ENCODE peak calls at places on chromosomes 4 and X, in six cellular contexts. U is mesendoderm, J is mesenchymal stem cell, A is trophoblast cell, N is neuronal stem cell, E is H9. W is an unnamed sample.

GRCh38 chr4:121307441-121308327 is 73.1 kb downstream of the QRFPR start:
- DNase-seq in U (peak; percentile 86), J (peak; percentile 56), A (peak; percentile 27), N (peak; percentile 53), E (peak; percentile 58), W (peak; percentile 34)

GRCh38 chr4:102780476-102781144 is 19.8 kb upstream of the MANBA start:
- DNase-seq in U (no peak), J (peak; percentile 32), A (no peak), N (no peak), E (no peak), W (peak; percentile 62)

GRCh38 chr4:53688186-53688790 is 97.0 kb upstream of the LNX1 start:
- DNase-seq in U (no peak), J (peak; percentile 99), A (peak; percentile 75), N (no peak), E (no peak), W (peak; percentile 100)

GRCh38 chr4:22986262-22986661 is 293.5 kb downstream of the GBA3 start:
- DNase-seq in U (no peak), J (no peak), A (no peak), N (no peak), E (no peak), W (no peak)

GRCh38 chr4:24249972-24250371 is 334.4 kb downstream of the DHX15 start:
- DNase-seq in U (no peak), J (no peak), A (no peak), N (no peak), E (no peak), W (no peak)

GRCh38 chrX:14361430-14361829 is 167.9 kb upstream of the GLRA2 start:
- DNase-seq in U (no peak), J (no peak), A (no peak), N (no peak), E (no peak), W (no peak)

GRCh38 chrX:119004920-119005524 is 30.6 kb downstream of the LONRF3 start:
- DNase-seq in U (peak; percentile 55), J (peak; percentile 31), A (peak; percentile 35), N (peak; percentile 17), E (peak; percentile 70), W (peak; percentile 28)

GRCh38 chr4:156608651-156609050 is 362.9 kb downstream of the PDGFC start:
- DNase-seq in U (no peak), J (no peak), A (no peak), N (no peak), E (no peak), W (no peak)

GRCh38 chrX:120251471-120252011 is 929 bp downstream of the ZBTB33 start:
- DNase-seq in U (no peak), J (peak; percentile 49), A (peak; percentile 73), N (no peak), E (no peak), W (peak; percentile 18)

GRCh38 chr4:76265631-76266218 is 14.2 kb downstream of the FAM47E start:
- DNase-seq in U (no peak), J (no peak), A (no peak), N (no peak), E (no peak), W (no peak)

GRCh38 chr4:128355301-128355700 is 67.7 kb upstream of the PGRMC2 start:
- DNase-seq in U (peak; percentile 60), J (peak; percentile 49), A (no peak), N (no peak), E (no peak), W (no peak)

GRCh38 chrX:29299689-29300088 is 712.4 kb downstream of the IL1RAPL1 start:
- DNase-seq in U (no peak), J (peak; percentile 10), A (no peak), N (no peak), E (no peak), W (no peak)

GRCh38 chrX:63441717-63442116 is 90.6 kb upstream of the SPIN4 start:
- DNase-seq in U (no peak), J (no peak), A (no peak), N (no peak), E (no peak), W (no peak)

GRCh38 chrX:100647095-100647494 is 3.1 kb downstream of the SRPX2 start:
- DNase-seq in U (no peak), J (peak; percentile 84), A (no peak), N (no peak), E (no peak), W (no peak)

GRCh38 chrX:139850968-139851367 is 81.9 kb downstream of the ATP11C start:
- DNase-seq in U (no peak), J (no peak), A (no peak), N (no peak), E (peak; percentile 46), W (no peak)

GRCh38 chrX:120794525-120794975 is 81.1 kb downstream of the CT47B1 start:
- DNase-seq in U (no peak), J (no peak), A (peak; percentile 45), N (no peak), E (no peak), W (no peak)

GRCh38 chrX:54358424-54359211 is 772 bp upstream of the WNK3 start:
- DNase-seq in U (peak; percentile 92), J (peak; percentile 75), A (peak; percentile 22), N (peak; percentile 91), E (peak; percentile 83), W (peak; percentile 41)

GRCh38 chrX:134936542-134936941 is 54.2 kb upstream of the SMIM10 start:
- DNase-seq in U (no peak), J (peak; percentile 47), A (no peak), N (no peak), E (no peak), W (peak; percentile 77)

GRCh38 chrX:410296-410695 is 23.6 kb upstream of the PPP2R3B start:
- DNase-seq in U (no peak), J (no peak), A (no peak), N (no peak), E (no peak), W (no peak)

GRCh38 chr4:80184053-80184790 is 13.1 kb upstream of the PRDM8 start:
- DNase-seq in U (peak; percentile 90), J (peak; percentile 84), A (peak; percentile 61), N (peak; percentile 82), E (peak; percentile 94), W (peak; percentile 82)

GRCh38 chr4:16067515-16067914 is 16.3 kb downstream of the PROM1 start:
- DNase-seq in U (no peak), J (no peak), A (no peak), N (no peak), E (no peak), W (no peak)

GRCh38 chrX:135328421-135329005 is 19.2 kb downstream of the ETDC start:
- DNase-seq in U (no peak), J (no peak), A (no peak), N (no peak), E (no peak), W (peak; percentile 20)

GRCh38 chr4:15250021-15250441 is 177.8 kb upstream of the C1QTNF7 start:
- DNase-seq in U (peak; percentile 13), J (peak; percentile 34), A (peak; percentile 68), N (no peak), E (no peak), W (peak; percentile 13)

GRCh38 chr4:128286474-128287158 is 997 bp downstream of the PGRMC2 start:
- DNase-seq in U (peak; percentile 61), J (peak; percentile 65), A (no peak), N (peak; percentile 15), E (no peak), W (peak; percentile 61)

GRCh38 chr4:41750624-41751324 is 2.2 kb upstream of the PHOX2B start:
- DNase-seq in U (peak; percentile 57), J (no peak), A (no peak), N (peak; percentile 41), E (peak; percentile 67), W (no peak)

GRCh38 chr4:62544428-62544827 is 1344.3 kb downstream of the ADGRL3 start:
- DNase-seq in U (peak; percentile 8), J (peak; percentile 22), A (no peak), N (no peak), E (no peak), W (no peak)

GRCh38 chrX:43166874-43167273 is 388.9 kb upstream of the PPP1R2C start:
- DNase-seq in U (no peak), J (no peak), A (no peak), N (no peak), E (no peak), W (no peak)

DNA sequence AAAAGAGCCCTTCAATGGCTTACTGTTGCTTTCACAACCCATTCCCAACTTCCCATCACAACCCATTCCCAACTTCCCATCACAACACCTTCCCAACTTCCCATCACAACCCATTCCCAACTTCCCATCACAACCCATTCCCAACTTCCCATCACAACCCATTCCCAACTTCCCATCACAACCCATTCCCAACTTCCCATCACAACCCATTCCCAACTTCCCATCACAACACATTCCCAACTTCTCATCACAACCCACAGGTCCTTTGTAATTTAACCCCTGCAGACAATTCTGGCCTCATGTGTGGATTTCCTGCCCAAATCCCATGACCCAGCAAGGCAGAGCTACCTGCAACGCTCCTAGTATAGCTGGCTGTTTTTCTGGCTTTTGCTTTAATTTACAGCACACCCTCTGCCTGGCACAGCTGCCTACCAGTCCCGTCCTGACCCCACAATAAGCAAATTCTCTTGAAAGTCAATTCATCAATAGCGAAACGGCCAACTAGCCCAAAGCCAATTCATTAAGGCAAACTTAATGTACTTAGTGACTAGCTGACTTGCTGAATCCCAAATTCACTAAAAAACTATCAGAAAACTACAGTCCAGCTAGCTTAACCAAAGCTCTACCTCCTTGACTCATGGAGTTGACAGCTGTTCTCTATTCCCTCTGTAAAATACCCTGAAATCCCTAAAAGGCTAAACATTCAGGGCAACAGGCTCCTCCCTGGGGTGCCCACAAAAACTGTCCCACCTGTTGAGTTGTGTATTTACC is 75.6 kb downstream of the AFAP1 start:
- DNase-seq in U (no peak), J (no peak), A (no peak), N (no peak), E (peak; percentile 54), W (peak; percentile 42)
- H3K23ac ChIP-seq in U (no peak overlapping the region), J (no peak overlapping the region), A (no peak overlapping the region), N (no peak overlapping the region), E (no peak overlapping the region), W (no peak overlapping the region)

GRCh38 chr4:150722908-150723362 is 141.0 kb downstream of the MAB21L2 start:
- DNase-seq in U (peak; percentile 60), J (peak; percentile 16), A (no peak), N (no peak), E (peak; percentile 38), W (no peak)
- H2BK120ac ChIP-seq in U (no peak overlapping the region), J (no peak overlapping the region), A (no peak overlapping the region), N (no peak overlapping the region), E (no peak overlapping the region), W (no peak overlapping the region)

GRCh38 chr4:173521474-173522159 is 8.4 kb downstream of the HAND2 start:
- DNase-seq in U (no peak), J (peak; percentile 50), A (no peak), N (no peak), E (no peak), W (no peak)

GRCh38 chr4:173518419-173519102 is 11.5 kb downstream of the HAND2 start:
- DNase-seq in U (no peak), J (peak; percentile 67), A (no peak), N (no peak), E (peak; percentile 58), W (no peak)

GRCh38 chr4:173517781-173518371 is 12.2 kb downstream of the HAND2 start:
- DNase-seq in U (peak; percentile 78), J (peak; percentile 84), A (no peak), N (no peak), E (peak; percentile 67), W (no peak)

GRCh38 chr4:173520921-173521473 is 9.0 kb downstream of the HAND2 start:
- DNase-seq in U (no peak), J (peak; percentile 74), A (no peak), N (no peak), E (no peak), W (no peak)

GRCh38 chr4:173519130-173520101 is 10.6 kb downstream of the HAND2 start:
- DNase-seq in U (no peak), J (peak; percentile 92), A (no peak), N (no peak), E (no peak), W (no peak)
- H3K23ac ChIP-seq in U (no peak overlapping the region), J (no peak overlapping the region), A (no peak overlapping the region), N (no peak overlapping the region), E (no peak overlapping the region), W (no peak overlapping the region)

GRCh38 chrX:57286507-57287251 is at the start of gene FAAH2:
- DNase-seq in U (peak; percentile 69), J (no peak), A (peak; percentile 86), N (no peak), E (peak; percentile 66), W (no peak)
- H2BK120ac ChIP-seq in U (no peak within 1 kb of the TSS), J (no peak within 1 kb of the TSS), A (no peak within 1 kb of the TSS), N (no peak within 1 kb of the TSS), E (no peak within 1 kb of the TSS), W (no peak within 1 kb of the TSS)

W was measured in IMR-90.